ENCODE peak calls at places on chromosomes 11 and 22, in six cellular contexts. L is choroid plexus epithelial cell, Z is OCI-LY7, B is testis, R is EL, M is frontal cortex. W is an unnamed sample.

GRCh38 chr11:20127671-20128527 is 32.4 kb downstream of the DBX1 start:
- DNase-seq in M (peak), B (peak), R (peak), Z (peak), L (peak), W (peak)

GRCh38 chr11:47918882-47919495 is 61.4 kb upstream of the PTPRJ start:
- DNase-seq in M (no peak), L (peak), B (no peak), Z (no peak), R (peak), W (peak)

GRCh38 chr11:86743223-86744118 is 56.9 kb upstream of the PRSS23 start:
- DNase-seq in L (peak), R (peak), Z (no peak), B (no peak), M (no peak), W (peak)

GRCh38 chr11:59551651-59552521 is 40.5 kb downstream of the OR4D9 start:
- DNase-seq in Z (peak), B (peak), R (peak), L (peak), M (no peak), W (peak)

GRCh38 chr11:79258606-79259005 is 182.2 kb downstream of the TENM4 start:
- DNase-seq in L (no peak), Z (no peak), B (no peak), R (no peak), M (no peak), W (no peak)

GRCh38 chr22:24118689-24119384 is 62.5 kb upstream of the SUSD2 start:
- DNase-seq in R (no peak), L (no peak), M (no peak), Z (no peak), B (no peak), W (no peak)

GRCh38 chr22:26679003-26679629 is 21.7 kb downstream of the MIAT start:
- DNase-seq in L (peak), Z (peak), M (no peak), B (peak), R (peak), W (peak)

GRCh38 chr11:111834432-111835163 is 36.8 kb downstream of the ALG9 start:
- DNase-seq in B (no peak), R (peak), Z (no peak), M (no peak), L (no peak), W (no peak)

GRCh38 chr22:22433770-22434169 is 74.8 kb downstream of the ZNF280B start:
- DNase-seq in M (no peak), B (no peak), L (no peak), Z (no peak), R (no peak), W (no peak)

GRCh38 chr11:67584205-67584880 is 731 bp downstream of the GSTP1 start:
- DNase-seq in R (peak), Z (peak), M (peak), B (peak), L (peak), W (no peak)

GRCh38 chr11:20158597-20159257 is 1.5 kb downstream of the DBX1 start:
- DNase-seq in Z (no peak), R (peak), M (peak), L (peak), B (peak), W (peak)

GRCh38 chr11:96122601-96123044 is 198.7 kb upstream of the MTMR2 start:
- DNase-seq in Z (no peak), B (no peak), R (peak), L (peak), M (no peak), W (peak)

GRCh38 chr11:68354181-68354872 is 41.9 kb downstream of the LRP5 start:
- DNase-seq in B (peak), Z (no peak), L (peak), M (no peak), R (peak), W (peak)

GRCh38 chr11:33692013-33692504 is 8.6 kb downstream of the C11orf91 start:
- DNase-seq in Z (no peak), B (peak), L (peak), M (no peak), R (peak), W (peak)

GRCh38 chr22:24727218-24727851 is 47.2 kb downstream of the PIWIL3 start:
- DNase-seq in Z (no peak), M (no peak), R (peak), L (peak), B (peak), W (peak)

GRCh38 chr11:45209904-45210699 is 63.7 kb downstream of the PRDM11 start:
- DNase-seq in L (peak), R (no peak), B (peak), Z (no peak), M (peak), W (no peak)

GRCh38 chr11:76795285-76795935 is 12.3 kb downstream of the TSKU start:
- DNase-seq in R (no peak), B (no peak), L (no peak), Z (no peak), M (no peak), W (no peak)

GRCh38 chr11:1510928-1511327 is 24.3 kb upstream of the MOB2 start:
- DNase-seq in L (no peak), Z (no peak), B (no peak), R (peak), M (no peak), W (peak)

GRCh38 chr11:60899021-60899936 is 7.1 kb downstream of the PRPF19 start:
- DNase-seq in M (no peak), Z (peak), R (peak), L (peak), B (peak), W (peak)

GRCh38 chr11:62880231-62880802 is 379 bp upstream of the SLC3A2 start:
- DNase-seq in L (peak), R (peak), Z (peak), B (peak), M (peak), W (peak)

GRCh38 chr22:38871360-38872171 is 450 bp downstream of the CBX6 start:
- DNase-seq in L (no peak), M (no peak), Z (peak), B (peak), R (peak), W (peak)

GRCh38 chr11:104442320-104442719 is 278.4 kb upstream of the PDGFD start:
- DNase-seq in B (no peak), Z (no peak), R (no peak), L (no peak), M (no peak), W (no peak)

GRCh38 chr11:12863605-12864121 is 145.5 kb upstream of the RASSF10 start:
- DNase-seq in M (no peak), Z (no peak), L (no peak), R (no peak), B (no peak), W (no peak)